ENCODE peak calls at places on chromosomes 11 and 22, in four cellular contexts. One of them, this sample, is unnamed.

GRCh38 chr22:33328789-33329296 is 270.7 kb upstream of the SYN3 start:
- DNase-seq in SK-N-SH: no peak
- DNase-seq in fibroblast of the aortic adventitia: peak
- DNase-seq in retinal pigment epithelial cell: peak
- DNase-seq in this sample: peak

GRCh38 chr11:35066783-35067476 is 72.0 kb upstream of the CD44 start:
- DNase-seq in fibroblast of the aortic adventitia: no peak
- DNase-seq in retinal pigment epithelial cell: no peak
- DNase-seq in SK-N-SH: no peak
- DNase-seq in this sample: no peak

GRCh38 chr22:24553597-24554315 is 1.2 kb downstream of the GUCD1 start:
- DNase-seq in SK-N-SH: no peak
- DNase-seq in fibroblast of the aortic adventitia: peak
- DNase-seq in retinal pigment epithelial cell: no peak
- DNase-seq in this sample: no peak

GRCh38 chr22:37179126-37179470 is 8.9 kb downstream of the C1QTNF6 start:
- DNase-seq in retinal pigment epithelial cell: no peak
- DNase-seq in SK-N-SH: no peak
- DNase-seq in fibroblast of the aortic adventitia: no peak
- DNase-seq in this sample: no peak

GRCh38 chr22:32103648-32104326 is 55.3 kb downstream of the C22orf42 start:
- DNase-seq in fibroblast of the aortic adventitia: peak
- DNase-seq in retinal pigment epithelial cell: no peak
- DNase-seq in SK-N-SH: peak
- DNase-seq in this sample: no peak

GRCh38 chr22:26666035-26666338 is 8.6 kb downstream of the MIAT start:
- DNase-seq in fibroblast of the aortic adventitia: peak
- DNase-seq in retinal pigment epithelial cell: no peak
- DNase-seq in SK-N-SH: no peak
- DNase-seq in this sample: peak

GRCh38 chr11:72120930-72121329 is 8.4 kb upstream of the ANAPC15 start:
- DNase-seq in SK-N-SH: no peak
- DNase-seq in retinal pigment epithelial cell: no peak
- DNase-seq in fibroblast of the aortic adventitia: no peak
- DNase-seq in this sample: no peak

GRCh38 chr22:36191106-36191836 is 10.3 kb downstream of the APOL4 start:
- DNase-seq in SK-N-SH: no peak
- DNase-seq in retinal pigment epithelial cell: no peak
- DNase-seq in fibroblast of the aortic adventitia: peak
- DNase-seq in this sample: no peak

GRCh38 chr22:43126506-43127165 is 16.1 kb downstream of the BIK start:
- DNase-seq in SK-N-SH: peak
- DNase-seq in fibroblast of the aortic adventitia: peak
- DNase-seq in retinal pigment epithelial cell: peak
- DNase-seq in this sample: peak

GRCh38 chr11:114317738-114318137 is 21.5 kb downstream of the NNMT start:
- DNase-seq in fibroblast of the aortic adventitia: peak
- DNase-seq in retinal pigment epithelial cell: no peak
- DNase-seq in SK-N-SH: peak
- DNase-seq in this sample: no peak

GRCh38 chr11:16953620-16954019 is 60.6 kb downstream of the PLEKHA7 start:
- DNase-seq in SK-N-SH: no peak
- DNase-seq in fibroblast of the aortic adventitia: no peak
- DNase-seq in retinal pigment epithelial cell: no peak
- DNase-seq in this sample: no peak

GRCh38 chr22:29695129-29695926 is 24.5 kb upstream of the CABP7 start:
- DNase-seq in SK-N-SH: peak
- DNase-seq in fibroblast of the aortic adventitia: no peak
- DNase-seq in retinal pigment epithelial cell: no peak
- DNase-seq in this sample: no peak

GRCh38 chr11:102589047-102589459 is 36.1 kb downstream of the MMP20 start:
- DNase-seq in retinal pigment epithelial cell: no peak
- DNase-seq in SK-N-SH: no peak
- DNase-seq in fibroblast of the aortic adventitia: no peak
- DNase-seq in this sample: no peak

GRCh38 chr22:43039800-43040199 is 24.9 kb upstream of the PACSIN2 start:
- DNase-seq in retinal pigment epithelial cell: no peak
- DNase-seq in fibroblast of the aortic adventitia: no peak
- DNase-seq in SK-N-SH: no peak
- DNase-seq in this sample: no peak

GRCh38 chr11:75790986-75791385 is 22.4 kb downstream of the DGAT2 start:
- DNase-seq in retinal pigment epithelial cell: no peak
- DNase-seq in fibroblast of the aortic adventitia: no peak
- DNase-seq in SK-N-SH: no peak
- DNase-seq in this sample: no peak

GRCh38 chr11:67287355-67288197 is 1.5 kb upstream of the ANKRD13D start:
- DNase-seq in fibroblast of the aortic adventitia: no peak
- DNase-seq in retinal pigment epithelial cell: no peak
- DNase-seq in SK-N-SH: no peak
- DNase-seq in this sample: no peak

GRCh38 chr11:131275580-131275979 is 94.8 kb upstream of the NTM start:
- DNase-seq in fibroblast of the aortic adventitia: no peak
- DNase-seq in retinal pigment epithelial cell: peak
- DNase-seq in SK-N-SH: no peak
- DNase-seq in this sample: no peak

GRCh38 chr11:849951-850776 is 7.5 kb downstream of the TSPAN4 start:
- DNase-seq in SK-N-SH: peak
- DNase-seq in retinal pigment epithelial cell: no peak
- DNase-seq in fibroblast of the aortic adventitia: no peak
- DNase-seq in this sample: no peak
- H3K4me3 ChIP-seq in SK-N-SH: peak
- H3K4me3 ChIP-seq in retinal pigment epithelial cell: peak
- H3K4me3 ChIP-seq in fibroblast of the aortic adventitia: peak
- H3K4me3 ChIP-seq in this sample: peak

GRCh38 chr11:34055218-34056000 is 3.9 kb downstream of the CAPRIN1 start:
- DNase-seq in retinal pigment epithelial cell: no peak
- DNase-seq in fibroblast of the aortic adventitia: no peak
- DNase-seq in SK-N-SH: no peak
- DNase-seq in this sample: no peak
- TF ChIP-seq CTCF in retinal pigment epithelial cell: no peak
- TF ChIP-seq CTCF in fibroblast of the aortic adventitia: no peak
- TF ChIP-seq CTCF in SK-N-SH: no peak
- TF ChIP-seq CTCF in this sample: no peak

GRCh38 chr22:16824718-16825687 is at the start of gene XKR3:
- DNase-seq in retinal pigment epithelial cell: peak
- DNase-seq in fibroblast of the aortic adventitia: peak
- DNase-seq in SK-N-SH: no peak
- DNase-seq in this sample: no peak
- H3K4me3 ChIP-seq in retinal pigment epithelial cell: no peak
- H3K4me3 ChIP-seq in fibroblast of the aortic adventitia: no peak
- H3K4me3 ChIP-seq in SK-N-SH: peak
- H3K4me3 ChIP-seq in this sample: no peak

GRCh38 chr11:65083834-65084597 is at the start of the genes CDCA5 and ZFPL1:
- DNase-seq in retinal pigment epithelial cell: peak
- DNase-seq in fibroblast of the aortic adventitia: peak
- DNase-seq in SK-N-SH: peak
- DNase-seq in this sample: peak
- TF ChIP-seq CTCF in retinal pigment epithelial cell: no peak
- TF ChIP-seq CTCF in fibroblast of the aortic adventitia: no peak
- TF ChIP-seq CTCF in SK-N-SH: no peak
- TF ChIP-seq CTCF in this sample: no peak